ENCODE peak calls at places on chromosomes 3 and 15, in ten cellular contexts. J is transverse colon, Y is choroid plexus epithelial cell, R is colonic mucosa, N is tibial nerve, W is heart left ventricle, Q is lung, C is fibroblast of lung, L is astrocyte, B is epithelial cell of esophagus. E is an unnamed sample.

GRCh38 chr15:65336369-65336766 is 31.9 kb downstream of the RNU5B-1 start:
- DNase-seq in N (no peak), R (no peak), W (no peak), Q (no peak), C (no peak), L (no peak), B (no peak), J (no peak), Y (no peak), E (no peak)

GRCh38 chr3:66606868-66607267 is 106.0 kb upstream of the LRIG1 start:
- DNase-seq in J (no peak), L (no peak), B (no peak), Y (no peak), R (no peak), W (no peak), C (no peak), Q (no peak), N (no peak), E (no peak)

GRCh38 chr3:184230081-184230602 is 757 bp downstream of the VWA5B2 start:
- DNase-seq in W (no peak), Y (no peak), R (no peak), N (no peak), Q (no peak), J (no peak), L (no peak), C (no peak), B (no peak), E (no peak)

GRCh38 chr15:88568589-88568988 is 22.1 kb upstream of the DET1 start:
- DNase-seq in Q (no peak), N (no peak), Y (no peak), C (no peak), W (no peak), B (no peak), R (no peak), J (no peak), L (no peak), E (no peak)

GRCh38 chr3:17749705-17750293 is 7.4 kb upstream of the TBC1D5 start:
- DNase-seq in C (no peak), L (no peak), W (no peak), B (no peak), J (peak; percentile 15), N (no peak), Y (no peak), Q (no peak), R (no peak), E (no peak)

GRCh38 chr3:136068708-136069107 is 103.2 kb downstream of the PPP2R3A start:
- DNase-seq in R (no peak), W (no peak), C (peak; percentile 77), Y (no peak), Q (no peak), J (no peak), L (peak; percentile 71), N (no peak), B (no peak), E (no peak)

GRCh38 chr3:14031271-14031670 is 93.4 kb downstream of the CHCHD4 start:
- DNase-seq in Q (no peak), R (no peak), J (no peak), N (no peak), L (no peak), B (peak; percentile 13), W (no peak), C (no peak), Y (peak; percentile 80), E (no peak)

GRCh38 chr15:35168464-35168863 is 83.4 kb upstream of the NANOGP8 start:
- DNase-seq in R (no peak), B (peak; percentile 62), C (peak; percentile 83), Q (no peak), L (peak; percentile 79), J (no peak), Y (peak; percentile 70), W (no peak), N (no peak), E (no peak)

GRCh38 chr15:80489030-80489594 is 84.9 kb downstream of the ARNT2 start:
- DNase-seq in W (no peak), J (no peak), L (peak; percentile 73), C (peak; percentile 76), Y (peak; percentile 87), B (peak; percentile 48), Q (no peak), R (no peak), N (no peak), E (no peak)

GRCh38 chr3:144923051-144923450 is 951.4 kb downstream of the DIPK2A start:
- DNase-seq in N (no peak), C (no peak), J (no peak), R (no peak), Q (no peak), B (no peak), W (no peak), L (no peak), Y (peak; percentile 52), E (no peak)

GRCh38 chr3:13475871-13476590 is 4.1 kb upstream of the HDAC11 start:
- DNase-seq in J (no peak), L (no peak), C (no peak), R (no peak), Q (no peak), Y (no peak), W (no peak), N (no peak), B (no peak), E (no peak)

GRCh38 chr15:98142584-98142983 is 182.1 kb downstream of the ARRDC4 start:
- DNase-seq in B (no peak), N (no peak), L (no peak), C (no peak), Q (no peak), R (no peak), J (no peak), Y (no peak), W (no peak), E (no peak)

GRCh38 chr3:71579934-71580318 is 3.6 kb downstream of the FOXP1 start:
- DNase-seq in Y (peak; percentile 62), B (peak; percentile 30), N (no peak), W (no peak), J (peak; percentile 36), R (peak; percentile 59), C (peak; percentile 84), Q (peak; percentile 27), L (peak; percentile 73), E (peak; percentile 47)

GRCh38 chr15:68639926-68640600 is 61.3 kb downstream of the CORO2B start:
- DNase-seq in C (peak; percentile 41), L (no peak), R (no peak), Q (no peak), N (no peak), J (no peak), B (peak; percentile 77), Y (no peak), W (no peak), E (no peak)

GRCh38 chr3:168531116-168531515 is 435.4 kb upstream of the GOLIM4 start:
- DNase-seq in Q (no peak), N (no peak), C (no peak), B (no peak), W (no peak), Y (no peak), J (no peak), L (no peak), R (no peak), E (no peak)

GRCh38 chr3:146077181-146077580 is 83.8 kb downstream of the PLOD2 start:
- DNase-seq in L (peak; percentile 59), N (no peak), J (no peak), Y (peak; percentile 27), R (no peak), Q (no peak), W (no peak), C (peak; percentile 69), B (no peak), E (no peak)

GRCh38 chr3:131543714-131544113 is 40.9 kb upstream of the MRPL3 start:
- DNase-seq in N (no peak), R (peak; percentile 17), Q (peak; percentile 34), J (peak; percentile 42), Y (peak; percentile 65), L (peak; percentile 83), B (peak; percentile 71), W (peak; percentile 87), C (peak; percentile 89), E (peak; percentile 41)
- TF ChIP-seq CTCF in N (no peak), R (no peak), Q (no peak), J (no peak), Y (peak; percentile 14), L (no peak), B (no peak), W (no peak), C (peak; percentile 4), E (no peak)

DNA sequence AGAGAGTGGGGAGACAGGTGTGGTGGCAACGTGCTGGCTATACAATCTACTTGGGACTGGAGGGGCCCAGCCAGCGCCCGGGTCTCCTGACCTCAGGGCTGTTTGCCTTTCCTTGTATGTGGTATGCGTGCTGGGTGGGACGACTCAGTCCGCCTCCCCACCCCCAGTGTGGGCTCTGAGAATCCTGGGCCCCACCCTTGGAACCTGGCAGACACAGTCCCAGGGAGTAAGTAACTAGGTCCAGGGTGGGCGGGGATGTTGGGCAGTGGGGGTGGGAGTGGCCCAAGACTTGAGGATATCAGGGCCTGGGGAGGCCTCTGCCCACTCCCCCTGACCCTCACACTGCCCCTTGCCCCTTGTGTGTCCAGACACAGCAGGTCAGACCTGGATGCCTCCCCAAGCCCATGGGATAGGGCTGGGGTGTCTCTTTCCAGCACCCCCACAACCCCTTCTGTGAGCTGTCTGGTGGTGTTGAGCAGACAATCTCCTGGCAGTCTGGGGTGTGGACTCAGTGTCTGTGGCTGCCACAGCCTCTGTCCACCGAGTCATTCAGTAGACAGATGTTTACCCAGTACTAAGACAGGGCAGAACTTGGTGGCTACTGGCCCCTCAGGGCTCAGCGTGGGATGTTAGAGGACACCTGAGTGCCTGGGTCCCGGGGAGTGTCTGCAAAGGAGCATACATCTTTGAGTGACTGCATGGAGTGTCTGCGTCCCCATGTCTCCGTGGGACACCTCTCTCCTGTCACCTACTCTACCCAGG is 1.3 kb downstream of the CHST13 start:
- DNase-seq in Y (no peak), B (no peak), J (no peak), N (no peak), L (no peak), C (no peak), R (no peak), Q (no peak), W (peak; percentile 16), E (peak; percentile 23)
- H3K4me3 ChIP-seq in Y (no peak overlapping the region), B (no peak overlapping the region), J (no peak overlapping the region), N (no peak overlapping the region), L (no peak overlapping the region), C (no peak overlapping the region), R (no peak overlapping the region), Q (no peak overlapping the region), W (no peak overlapping the region), E (no peak overlapping the region)

GRCh38 chr3:55487376-55488241 is 503 bp upstream of the WNT5A start:
- DNase-seq in R (peak; percentile 47), Y (peak; percentile 86), W (peak; percentile 45), C (peak; percentile 83), B (peak; percentile 51), L (peak; percentile 75), J (peak; percentile 39), Q (no peak), N (no peak), E (peak; percentile 32)
- TF ChIP-seq CTCF in R (no peak), Y (no peak), W (no peak), C (no peak), B (no peak), L (no peak), J (no peak), Q (no peak), N (no peak), E (no peak)

GRCh38 chr15:61034793-61035710 is 194.1 kb downstream of the RORA start:
- DNase-seq in Y (peak; percentile 88), J (no peak), R (no peak), C (peak; percentile 80), W (no peak), N (no peak), Q (no peak), L (peak; percentile 77), B (no peak), E (no peak)
- H3K4me3 ChIP-seq in Y (no peak overlapping the region), J (no peak overlapping the region), R (no peak overlapping the region), C (no peak overlapping the region), W (no peak overlapping the region), N (peak overlapping the region; percentile 5), Q (no peak overlapping the region), L (no peak overlapping the region), B (no peak overlapping the region), E (no peak overlapping the region)